ENCODE peak calls at places on chromosome 7, in nine cellular contexts. D is WERI-Rb-1; N is fibroblast of lung; K is CD8-positive, alpha-beta T cell; T is SK-N-SH; B is endodermal cell; E is AG04450; C is osteoblast; S is HepG2. P is an unnamed sample. For H3K9me3, the result is how much of the 10 kb centered on the place peaks cover.

GRCh38 chr7:138549082-138549481 is 89.0 kb downstream of the TRIM24 start:
- DNase-seq in D (no peak), C (no peak), N (peak), T (no peak), E (no peak), B (no peak), S (no peak), K (no peak), P (no peak)

GRCh38 chr7:31890198-31890597 is 180.0 kb downstream of the PDE1C start:
- DNase-seq in N (peak), S (no peak), B (no peak), D (no peak), K (no peak), C (no peak), E (no peak), T (no peak), P (no peak)

GRCh38 chr7:30973791-30974604 is 10.2 kb downstream of the GHRHR start:
- DNase-seq in C (no peak), T (peak), D (no peak), N (no peak), B (no peak), S (no peak), K (no peak), E (no peak), P (no peak)

GRCh38 chr7:18831381-18831901 is 286.0 kb downstream of the TWIST1 start:
- DNase-seq in K (no peak), D (no peak), T (no peak), C (no peak), B (no peak), E (no peak), S (no peak), N (peak), P (no peak)

GRCh38 chr7:64307254-64308018 is 6.3 kb upstream of the ZNF736 start:
- DNase-seq in D (peak), B (no peak), C (peak), K (peak), S (no peak), E (peak), N (peak), T (peak), P (peak)

GRCh38 chr7:111929258-111929657 is 276.9 kb downstream of the DOCK4 start:
- DNase-seq in D (no peak), S (no peak), K (no peak), C (no peak), T (no peak), B (no peak), N (no peak), E (no peak), P (no peak)

GRCh38 chr7:104541897-104542296 is 213.5 kb downstream of the LHFPL3 start:
- DNase-seq in B (no peak), E (no peak), K (no peak), T (no peak), N (no peak), S (no peak), D (no peak), C (peak), P (no peak)

GRCh38 chr7:74579800-74580685 is 77.5 kb upstream of the GTF2I start:
- DNase-seq in D (no peak), T (no peak), K (no peak), E (no peak), B (peak), N (peak), S (peak), C (peak), P (peak)

GRCh38 chr7:6489612-6490011 is 41.9 kb upstream of the DAGLB start:
- DNase-seq in N (no peak), S (peak), T (no peak), D (no peak), K (no peak), C (no peak), B (no peak), E (no peak), P (peak)

GRCh38 chr7:134910968-134911367 is 75.3 kb upstream of the AGBL3 start:
- DNase-seq in K (no peak), B (no peak), T (no peak), N (no peak), E (no peak), S (no peak), D (no peak), C (no peak), P (no peak)

GRCh38 chr7:119900996-119901395 is 372.0 kb upstream of the KCND2 start:
- DNase-seq in T (no peak), B (peak), N (peak), E (no peak), C (no peak), S (no peak), K (no peak), D (no peak), P (no peak)

GRCh38 chr7:25856056-25856780 is 295.8 kb upstream of the NFE2L3 start:
- DNase-seq in N (peak), E (no peak), B (no peak), K (no peak), T (no peak), S (no peak), D (peak), C (no peak), P (no peak)

GRCh38 chr7:127578036-127578684 is 7.2 kb downstream of the GCC1 start:
- DNase-seq in T (peak), N (peak), C (no peak), S (peak), D (peak), K (no peak), B (no peak), E (peak), P (no peak)

GRCh38 chr7:28958235-28958945 is at the start of gene TRIL:
- DNase-seq in D (peak), E (peak), K (no peak), B (peak), T (peak), S (no peak), C (peak), N (peak), P (no peak)

GRCh38 chr7:72751978-72752377 is 76.0 kb downstream of the TYW1B start:
- DNase-seq in D (peak), N (no peak), E (no peak), S (no peak), K (no peak), B (peak), T (peak), C (peak), P (peak)

GRCh38 chr7:121793716-121794115 is 79.2 kb upstream of the PTPRZ1 start:
- DNase-seq in C (no peak), S (no peak), B (no peak), T (no peak), N (no peak), D (no peak), K (no peak), E (no peak), P (no peak)

GRCh38 chr7:149866817-149867447 is 6.8 kb upstream of the ATP6V0E2 start:
- DNase-seq in T (no peak), C (no peak), D (no peak), S (no peak), B (peak), E (peak), K (no peak), N (peak), P (no peak)

GRCh38 chr7:27961255-27961654 is 219.3 kb downstream of the JAZF1 start:
- DNase-seq in B (no peak), T (no peak), D (no peak), C (peak), E (no peak), K (no peak), S (no peak), N (no peak), P (no peak)

GRCh38 chr7:27774717-27775328 is 34.9 kb downstream of the TAX1BP1 start:
- DNase-seq in T (peak), S (peak), K (no peak), C (peak), N (peak), D (no peak), E (no peak), B (no peak), P (no peak)

GRCh38 chr7:50589362-50589761 is 24.2 kb upstream of the DDC start:
- DNase-seq in N (no peak), D (no peak), K (no peak), B (no peak), T (no peak), E (no peak), C (no peak), S (no peak), P (no peak)

GRCh38 chr7:91265693-91266066 is 1.4 kb downstream of the FZD1 start:
- DNase-seq in B (peak), E (no peak), N (peak), S (no peak), D (no peak), K (no peak), C (peak), T (no peak), P (no peak)

GRCh38 chr7:78197447-78197846 is 398.9 kb downstream of the PHTF2 start:
- DNase-seq in N (peak), S (no peak), E (no peak), C (peak), K (no peak), D (no peak), B (no peak), T (no peak), P (no peak)

GRCh38 chr7:51067757-51068156 is 248.9 kb downstream of the COBL start:
- DNase-seq in N (peak), S (peak), T (peak), D (peak), K (peak), B (peak), E (peak), C (peak), P (peak)

GRCh38 chr7:51316262-51316665 is 345 bp downstream of the COBL start:
- DNase-seq in S (no peak), N (no peak), B (peak), C (no peak), T (peak), K (no peak), D (peak), E (no peak), P (peak)

GRCh38 chr7:64879097-64879730 is 23.9 kb upstream of the ZNF273 start:
- DNase-seq in C (peak), T (peak), E (no peak), D (no peak), K (no peak), S (no peak), B (peak), N (no peak), P (peak)

GRCh38 chr7:27462575-27463270 is 200.0 kb downstream of the HIBADH start:
- DNase-seq in C (peak), N (peak), B (no peak), K (no peak), E (no peak), D (no peak), T (no peak), S (no peak), P (no peak)

GRCh38 chr7:27235387-27236052 is 7.1 kb upstream of the EVX1 start:
- DNase-seq in K (no peak), S (peak), D (peak), N (no peak), C (peak), T (peak), B (peak), E (no peak), P (peak)

GRCh38 chr7:149573519-149573918 is 75.9 kb upstream of the ZNF746 start:
- DNase-seq in D (no peak), S (no peak), B (no peak), C (no peak), T (no peak), K (no peak), E (no peak), N (no peak), P (no peak)

GRCh38 chr7:117827861-117828260 is 45.4 kb downstream of the CTTNBP2 start:
- DNase-seq in N (peak), T (no peak), D (no peak), C (no peak), E (peak), S (no peak), B (no peak), K (no peak), P (no peak)

GRCh38 chr7:80153446-80153845 is 18.8 kb downstream of the GNAI1 start:
- DNase-seq in E (no peak), K (no peak), S (no peak), B (no peak), N (no peak), T (no peak), D (no peak), C (no peak), P (no peak)

GRCh38 chr7:134826105-134826504 is 46.7 kb downstream of the CALD1 start:
- DNase-seq in N (peak), C (no peak), K (no peak), B (no peak), S (no peak), D (no peak), T (no peak), E (peak), P (no peak)

GRCh38 chr7:28037220-28038010 is 143.2 kb downstream of the JAZF1 start:
- DNase-seq in D (no peak), C (peak), E (peak), K (no peak), B (no peak), T (no peak), S (peak), N (peak), P (no peak)

GRCh38 chr7:157329447-157329846 is 7.4 kb upstream of the DNAJB6 start:
- DNase-seq in D (peak), T (peak), N (no peak), E (no peak), S (no peak), K (no peak), C (no peak), B (no peak), P (no peak)

GRCh38 chr7:69177326-69177897 is 420.9 kb upstream of the AUTS2 start:
- DNase-seq in S (no peak), T (no peak), E (no peak), N (no peak), K (no peak), C (no peak), D (no peak), B (no peak), P (no peak)

GRCh38 chr7:141550694-141551079 is 523 bp upstream of the AGK start:
- DNase-seq in C (no peak), K (no peak), S (no peak), D (peak), B (peak), E (no peak), T (peak), N (no peak), P (no peak)

GRCh38 chr7:80918406-80918805 is 445 bp downstream of the SEMA3C start:
- DNase-seq in K (no peak), E (no peak), D (no peak), N (no peak), T (no peak), C (peak), B (peak), S (no peak), P (no peak)

DNA sequence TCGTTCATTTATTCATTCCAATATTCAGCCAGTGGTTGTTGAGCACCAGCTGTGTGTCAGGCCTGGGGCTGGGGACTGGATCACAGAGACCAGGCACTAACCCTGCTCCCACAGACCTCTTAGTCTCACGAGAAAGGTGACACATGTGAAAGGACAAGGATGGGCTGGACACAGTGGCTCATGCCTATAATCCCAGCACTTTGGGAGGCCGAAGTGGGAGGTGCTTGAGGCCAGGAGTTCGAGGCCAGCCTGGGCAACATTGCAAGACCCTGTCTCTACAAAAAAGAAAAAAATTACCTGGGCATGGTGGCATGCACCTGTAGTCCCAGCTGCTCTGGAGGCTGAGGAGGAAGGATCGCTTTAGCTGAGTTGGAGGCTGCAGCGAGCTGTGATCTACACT is 105.9 kb upstream of the SDK1 start:
- DNase-seq in S (no peak), D (no peak), C (no peak), E (no peak), T (no peak), K (no peak), N (no peak), B (no peak), P (no peak)
- H3K4me3 ChIP-seq in S (peak), D (no peak), C (no peak), E (peak), T (no peak), K (no peak), N (no peak), B (no peak), P (no peak)

GRCh38 chr7:4815121-4815520 is 39.7 kb downstream of the AP5Z1 start:
- DNase-seq in C (no peak), E (no peak), S (no peak), K (no peak), D (no peak), B (no peak), T (no peak), N (no peak), P (no peak)

GRCh38 chr7:4815609-4816418 is 40.4 kb downstream of the AP5Z1 start:
- DNase-seq in T (peak), K (no peak), B (no peak), C (peak), D (no peak), N (no peak), E (no peak), S (no peak), P (no peak)

GRCh38 chr7:4818000-4818794 is 42.8 kb downstream of the AP5Z1 start:
- DNase-seq in S (no peak), C (peak), T (peak), E (no peak), N (no peak), B (no peak), K (no peak), D (no peak), P (no peak)

GRCh38 chr7:4817178-4817905 is 41.9 kb downstream of the AP5Z1 start:
- DNase-seq in T (no peak), S (no peak), E (no peak), N (no peak), D (no peak), K (no peak), B (no peak), C (peak), P (no peak)

GRCh38 chr7:4816419-4817080 is 41.1 kb downstream of the AP5Z1 start:
- DNase-seq in B (no peak), S (no peak), T (peak), K (no peak), E (no peak), N (no peak), C (peak), D (no peak), P (no peak)
- H3K9me3 ChIP-seq in B (under half), S (under half), T (under half), K (under half), E (under half), N (under half), C (under half), D (under half), P (under half)

GRCh38 chr7:66503551-66504031 is 125.1 kb upstream of the KCTD7 start:
- DNase-seq in T (no peak), E (no peak), N (no peak), B (no peak), C (peak), K (no peak), S (no peak), D (no peak), P (no peak)

GRCh38 chr7:66504131-66504530 is 124.5 kb upstream of the KCTD7 start:
- DNase-seq in C (no peak), E (no peak), N (no peak), K (no peak), S (no peak), B (no peak), D (no peak), T (no peak), P (no peak)

GRCh38 chr7:66500087-66500486 is 128.6 kb upstream of the KCTD7 start:
- DNase-seq in D (peak), T (no peak), N (no peak), E (no peak), B (no peak), S (peak), C (no peak), K (no peak), P (peak)

GRCh38 chr7:66503036-66503370 is 125.7 kb upstream of the KCTD7 start:
- DNase-seq in E (no peak), D (no peak), B (no peak), T (no peak), N (no peak), S (no peak), C (peak), K (no peak), P (no peak)

GRCh38 chr7:66502230-66503035 is 126.2 kb upstream of the KCTD7 start:
- DNase-seq in S (peak), E (no peak), B (no peak), K (no peak), C (no peak), N (no peak), T (peak), D (no peak), P (no peak)
- TF ChIP-seq CTCF in S (no peak), E (peak), B (peak), K (no peak), C (peak), N (peak), T (peak), D (peak), P (peak)

DNA sequence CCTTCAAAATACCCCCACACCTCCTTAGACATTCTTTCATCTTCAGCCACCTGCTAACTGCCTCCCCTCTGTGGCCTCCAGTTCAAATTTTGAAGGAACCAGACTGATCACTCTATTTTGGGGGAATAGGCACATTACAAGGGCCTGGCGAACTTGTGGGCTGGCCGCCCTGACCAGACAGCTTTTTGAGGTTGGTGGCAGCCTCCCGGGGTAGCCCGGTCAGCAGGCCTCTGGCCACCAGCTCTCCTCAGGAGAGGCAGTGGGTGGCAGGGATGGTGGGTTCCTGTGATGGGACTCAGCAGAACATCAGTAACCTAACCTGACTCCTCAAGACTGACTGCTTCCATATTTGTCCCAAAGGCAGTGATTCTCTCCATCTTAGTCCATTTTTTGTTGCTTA is 17.4 kb upstream of the EEPD1 start:
- DNase-seq in C (no peak), D (no peak), B (no peak), K (no peak), T (no peak), E (no peak), S (no peak), N (no peak), P (no peak)
- H3K4me3 ChIP-seq in C (no peak), D (no peak), B (no peak), K (no peak), T (no peak), E (no peak), S (no peak), N (no peak), P (no peak)

DNA sequence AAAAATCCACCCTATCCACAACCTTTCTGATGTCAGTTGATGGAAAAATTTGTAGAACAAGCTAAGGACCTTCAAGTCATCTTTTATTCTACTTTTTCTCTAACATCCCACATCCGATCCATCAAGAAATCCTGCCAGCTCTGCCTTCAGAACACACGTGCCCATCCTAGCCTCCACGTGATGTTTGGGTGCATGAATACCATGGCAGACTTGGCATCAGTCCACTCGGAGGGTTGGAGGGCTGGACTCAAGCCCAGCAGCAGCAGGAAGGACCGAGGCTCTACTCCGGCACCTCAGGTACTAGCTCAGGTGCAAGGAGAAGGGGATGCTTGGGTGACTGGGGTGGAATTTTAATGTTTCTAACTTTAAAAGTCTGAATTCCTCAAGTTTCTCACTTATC is 428.6 kb downstream of the DPP6 start:
- DNase-seq in C (no peak), S (no peak), E (no peak), B (no peak), N (no peak), D (no peak), K (no peak), T (no peak), P (no peak)
- H3K9me3 ChIP-seq in C (under half), S (under half), E (half or more), B (under half), N (under half), D (under half), K (under half), T (under half), P (under half)

DNA sequence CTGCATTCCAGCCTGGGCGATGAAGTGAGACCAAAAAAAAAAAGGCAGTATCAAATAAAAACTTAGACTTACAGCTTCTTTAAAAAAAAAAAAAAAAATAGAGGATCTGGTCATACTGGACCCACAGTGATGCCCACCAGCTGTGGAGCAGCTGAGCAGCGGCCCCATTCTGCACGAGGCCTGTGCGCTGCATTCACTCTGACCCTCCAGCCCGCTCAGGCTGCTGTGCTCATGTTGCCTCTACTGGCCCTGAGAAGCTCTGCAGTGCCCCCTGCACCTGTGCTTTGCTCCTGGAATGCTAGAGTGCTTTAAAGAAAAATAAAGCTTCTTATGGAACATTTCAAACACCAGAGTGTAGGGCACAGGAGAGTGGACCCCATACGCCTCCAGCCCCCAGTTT is 33.2 kb downstream of the TMEM120A start:
- DNase-seq in S (no peak), C (no peak), E (no peak), T (peak), N (no peak), D (no peak), B (no peak), K (no peak), P (no peak)
- TF ChIP-seq CTCF in S (peak), C (no peak), E (peak), T (peak), N (no peak), D (peak), B (peak), K (no peak), P (peak)

GRCh38 chr7:84149573-84149972 is 45.0 kb downstream of the SEMA3A start:
- DNase-seq in B (no peak), N (no peak), T (no peak), E (no peak), C (no peak), D (no peak), S (no peak), K (no peak), P (no peak)
- H3K4me3 ChIP-seq in B (peak), N (no peak), T (no peak), E (no peak), C (no peak), D (no peak), S (no peak), K (no peak), P (peak)

GRCh38 chr7:158411232-158411950 is 176.2 kb downstream of the PTPRN2 start:
- DNase-seq in S (no peak), D (peak), B (peak), T (no peak), E (no peak), N (no peak), K (no peak), C (peak), P (peak)
- H3K9me3 ChIP-seq in S (under half), D (under half), B (half or more), T (under half), E (half or more), N (under half), K (under half), C (under half), P (under half)